ENCODE peak calls at places on chromosomes 3 and 15, in six cellular contexts. S is lung, X is heart left ventricle, U is hepatocyte, M is adrenal gland, I is AG04450. G is an unnamed sample.

GRCh38 chr15:99409097-99409473 is 156.7 kb upstream of the MEF2A start:
- DNase-seq in S (peak), X (peak), U (peak), M (peak), I (no peak), G (no peak)

GRCh38 chr3:10581716-10582115 is 76.3 kb upstream of the ATP2B2 start:
- DNase-seq in S (no peak), X (no peak), U (no peak), M (no peak), I (no peak), G (no peak)

GRCh38 chr15:81000144-81000625 is 538 bp upstream of the TLNRD1 start:
- DNase-seq in S (no peak), X (no peak), U (peak), M (no peak), I (no peak), G (no peak)

GRCh38 chr15:64651573-64652260 is 123.7 kb downstream of the RBPMS2 start:
- DNase-seq in S (no peak), X (no peak), U (peak), M (no peak), I (no peak), G (no peak)

GRCh38 chr3:128432301-128432897 is 34.3 kb downstream of the DNAJB8 start:
- DNase-seq in S (no peak), X (no peak), U (no peak), M (no peak), I (no peak), G (no peak)

GRCh38 chr3:36380171-36381031 is at the start of gene STAC:
- DNase-seq in S (peak), X (peak), U (peak), M (peak), I (no peak), G (no peak)

GRCh38 chr3:63654931-63655330 is 2.5 kb downstream of the SNTN start:
- DNase-seq in S (no peak), X (no peak), U (no peak), M (no peak), I (no peak), G (no peak)

GRCh38 chr3:12201813-12202212 is 43.1 kb upstream of the TIMP4 start:
- DNase-seq in S (no peak), X (no peak), U (no peak), M (no peak), I (no peak), G (no peak)

GRCh38 chr3:161051856-161052255 is 53.3 kb downstream of the B3GALNT1 start:
- DNase-seq in S (no peak), X (no peak), U (no peak), M (no peak), I (no peak), G (no peak)

GRCh38 chr3:192916455-192917257 is 1.0 kb downstream of the MB21D2 start:
- DNase-seq in S (peak), X (peak), U (peak), M (peak), I (no peak), G (no peak)

GRCh38 chr3:192918275-192918588 is 576 bp upstream of the MB21D2 start:
- DNase-seq in S (no peak), X (no peak), U (no peak), M (no peak), I (no peak), G (no peak)

GRCh38 chr3:192917258-192917507 is 473 bp downstream of the MB21D2 start:
- DNase-seq in S (no peak), X (no peak), U (no peak), M (no peak), I (no peak), G (peak)

GRCh38 chr3:192915724-192916123 is 1.9 kb downstream of the MB21D2 start:
- DNase-seq in S (no peak), X (no peak), U (no peak), M (no peak), I (no peak), G (no peak)

GRCh38 chr3:192917508-192918274 is at the start of gene MB21D2:
- DNase-seq in S (peak), X (peak), U (peak), M (peak), I (peak), G (peak)
- TF ChIP-seq CTCF in S (no peak), X (no peak), U (no peak), M (no peak), I (no peak), G (no peak)

GRCh38 chr3:53162672-53163458 is 1.9 kb downstream of the PRKCD start:
- DNase-seq in S (no peak), X (no peak), U (peak), M (peak), I (no peak), G (no peak)

GRCh38 chr3:53166206-53166605 is 5.2 kb downstream of the PRKCD start:
- DNase-seq in S (no peak), X (no peak), U (no peak), M (no peak), I (no peak), G (no peak)

GRCh38 chr3:53163459-53164387 is 2.7 kb downstream of the PRKCD start:
- DNase-seq in S (no peak), X (no peak), U (no peak), M (no peak), I (no peak), G (no peak)

GRCh38 chr3:53166781-53167291 is 5.8 kb downstream of the PRKCD start:
- DNase-seq in S (peak), X (peak), U (no peak), M (peak), I (peak), G (peak)

DNA sequence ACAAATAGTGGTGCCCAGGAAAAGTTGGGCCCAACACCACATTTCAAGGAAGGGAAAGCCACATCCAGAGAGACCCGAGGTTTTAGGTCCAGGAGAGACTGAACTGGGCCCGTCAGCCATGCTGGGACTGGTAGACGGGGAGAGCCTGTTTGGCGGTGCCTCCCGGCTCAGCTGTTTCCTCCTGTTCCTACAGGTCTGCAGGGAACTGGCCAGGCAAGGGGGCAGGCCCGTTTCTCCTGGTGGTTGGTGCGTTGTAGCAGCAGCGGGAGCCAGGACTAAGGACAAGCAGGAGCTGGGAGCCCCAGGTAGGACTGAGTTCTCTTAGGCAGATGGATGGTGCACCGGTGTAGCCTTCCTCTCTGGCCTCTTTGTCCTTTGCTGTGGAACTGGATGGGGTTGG is 3.9 kb downstream of the PRKCD start:
- DNase-seq in S (no peak), X (no peak), U (no peak), M (peak), I (no peak), G (no peak)
- H3K27ac ChIP-seq in S (peak), X (no peak), U (no peak), M (peak), I (no peak), G (peak)

DNA sequence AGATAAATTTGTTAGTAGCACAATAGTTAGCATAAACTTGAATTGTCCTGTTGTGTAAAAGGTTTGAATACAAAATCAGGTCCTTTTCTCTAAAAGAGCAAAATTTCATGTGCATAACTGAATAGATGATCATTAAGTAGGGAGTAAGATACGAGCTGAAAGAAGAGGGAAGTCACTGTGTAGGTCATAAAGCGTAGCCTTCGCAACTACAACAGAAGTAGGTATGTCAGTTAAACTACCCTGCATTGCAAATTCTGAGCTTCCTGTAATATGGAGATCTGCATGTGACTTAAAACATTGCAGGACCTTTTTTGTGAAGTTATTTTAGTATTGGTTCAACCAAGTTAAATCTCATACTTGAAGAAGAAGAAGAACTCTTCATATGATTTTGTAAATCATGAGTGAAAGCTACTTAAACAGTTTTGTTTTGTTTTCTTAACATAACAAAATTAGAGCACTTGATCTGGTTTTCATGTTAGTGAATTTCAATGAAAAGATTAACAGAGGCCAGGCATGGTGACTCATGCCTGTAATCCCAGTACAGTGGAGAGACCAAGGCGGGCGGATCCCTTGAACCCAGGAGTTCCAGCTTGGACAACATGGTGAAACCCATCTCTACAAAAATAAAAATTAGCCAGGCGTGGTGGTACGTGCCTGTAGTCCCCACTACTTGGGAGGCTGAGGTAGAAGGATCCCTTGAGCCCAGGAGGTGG is 26.4 kb downstream of the ARMC8 start:
- DNase-seq in S (no peak), X (no peak), U (no peak), M (no peak), I (no peak), G (peak)
- TF ChIP-seq CTCF in S (no peak), X (no peak), U (no peak), M (no peak), I (no peak), G (no peak)

GRCh38 chr15:101068523-101068960 is 149.4 kb downstream of the LRRK1 start:
- DNase-seq in S (no peak), X (no peak), U (no peak), M (no peak), I (no peak), G (no peak)

GRCh38 chr15:101070502-101071273 is 151.5 kb downstream of the LRRK1 start:
- DNase-seq in S (no peak), X (no peak), U (no peak), M (peak), I (peak), G (no peak)

GRCh38 chr15:101068961-101069734 is 150.0 kb downstream of the LRRK1 start:
- DNase-seq in S (no peak), X (no peak), U (peak), M (no peak), I (no peak), G (no peak)

GRCh38 chr15:101071651-101072050 is 152.5 kb downstream of the LRRK1 start:
- DNase-seq in S (no peak), X (no peak), U (no peak), M (no peak), I (no peak), G (no peak)

GRCh38 chr15:101070024-101070423 is 150.9 kb downstream of the LRRK1 start:
- DNase-seq in S (no peak), X (no peak), U (no peak), M (no peak), I (no peak), G (no peak)
- H3K27ac ChIP-seq in S (peak), X (peak), U (peak), M (peak), I (peak), G (no peak)

DNA sequence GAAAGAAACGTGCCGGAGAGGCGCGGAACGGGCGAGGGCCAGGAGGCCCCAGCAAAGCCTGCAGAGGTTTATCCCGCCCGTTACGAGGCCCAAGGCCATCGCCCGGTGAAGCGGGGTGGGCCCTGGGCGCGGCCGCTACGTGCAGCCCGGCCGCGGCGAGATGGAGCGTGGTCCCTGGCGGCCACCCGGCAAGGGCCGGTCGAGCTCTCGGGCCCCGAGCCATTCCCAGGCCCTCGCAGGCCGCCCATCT is 1.1 kb downstream of the PKM start:
- DNase-seq in S (no peak), X (no peak), U (no peak), M (no peak), I (no peak), G (no peak)
- TF ChIP-seq CTCF in S (no peak), X (no peak), U (no peak), M (no peak), I (no peak), G (no peak)

GRCh38 chr15:57353317-57353804 is 22.9 kb upstream of the CGNL1 start:
- DNase-seq in S (no peak), X (no peak), U (no peak), M (no peak), I (no peak), G (no peak)

GRCh38 chr15:57355259-57355658 is 21.0 kb upstream of the CGNL1 start:
- DNase-seq in S (no peak), X (no peak), U (no peak), M (no peak), I (no peak), G (no peak)

GRCh38 chr15:57352535-57353316 is 23.6 kb upstream of the CGNL1 start:
- DNase-seq in S (no peak), X (no peak), U (no peak), M (no peak), I (no peak), G (no peak)

GRCh38 chr15:57356178-57356577 is 20.1 kb upstream of the CGNL1 start:
- DNase-seq in S (no peak), X (no peak), U (no peak), M (no peak), I (no peak), G (no peak)

DNA sequence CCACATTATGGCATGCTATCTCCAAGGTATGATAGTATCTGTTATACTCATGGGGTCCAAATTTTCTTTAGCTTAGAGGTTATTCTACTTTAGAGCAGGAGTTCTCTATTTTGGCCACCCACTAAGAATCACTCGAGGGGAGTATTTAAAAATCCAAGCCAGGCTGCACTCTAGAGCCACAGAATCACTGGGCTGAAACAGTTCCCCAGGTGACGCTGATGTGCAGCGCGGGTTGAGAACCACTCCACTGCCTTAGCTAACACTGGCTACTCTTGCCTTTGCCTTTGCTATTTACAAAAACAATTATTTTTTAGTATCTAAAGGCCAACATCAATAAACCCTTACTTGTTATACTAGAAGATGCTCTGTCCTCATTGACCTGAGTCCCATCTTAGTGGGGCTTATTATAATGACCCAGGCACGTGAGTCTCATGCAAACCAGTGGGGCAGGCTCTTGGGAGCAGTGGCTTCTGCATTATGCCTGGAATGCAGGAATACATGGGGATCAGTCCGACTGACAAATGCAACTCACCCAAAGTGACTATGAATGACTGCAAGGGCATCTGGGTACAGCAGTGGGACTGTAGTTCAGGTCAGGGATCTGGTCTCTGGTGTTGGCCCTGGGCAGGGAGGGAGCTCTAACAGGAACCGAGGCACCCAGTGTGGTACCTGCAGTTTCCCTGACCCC is 21.7 kb upstream of the CGNL1 start:
- DNase-seq in S (no peak), X (no peak), U (no peak), M (no peak), I (no peak), G (no peak)
- H3K27ac ChIP-seq in S (no peak), X (no peak), U (no peak), M (no peak), I (no peak), G (no peak)

GRCh38 chr3:71057526-71057894 is 526.0 kb downstream of the FOXP1 start:
- DNase-seq in S (no peak), X (no peak), U (no peak), M (no peak), I (no peak), G (no peak)
- TF ChIP-seq CTCF in S (no peak), X (no peak), U (no peak), M (no peak), I (no peak), G (no peak)

DNA sequence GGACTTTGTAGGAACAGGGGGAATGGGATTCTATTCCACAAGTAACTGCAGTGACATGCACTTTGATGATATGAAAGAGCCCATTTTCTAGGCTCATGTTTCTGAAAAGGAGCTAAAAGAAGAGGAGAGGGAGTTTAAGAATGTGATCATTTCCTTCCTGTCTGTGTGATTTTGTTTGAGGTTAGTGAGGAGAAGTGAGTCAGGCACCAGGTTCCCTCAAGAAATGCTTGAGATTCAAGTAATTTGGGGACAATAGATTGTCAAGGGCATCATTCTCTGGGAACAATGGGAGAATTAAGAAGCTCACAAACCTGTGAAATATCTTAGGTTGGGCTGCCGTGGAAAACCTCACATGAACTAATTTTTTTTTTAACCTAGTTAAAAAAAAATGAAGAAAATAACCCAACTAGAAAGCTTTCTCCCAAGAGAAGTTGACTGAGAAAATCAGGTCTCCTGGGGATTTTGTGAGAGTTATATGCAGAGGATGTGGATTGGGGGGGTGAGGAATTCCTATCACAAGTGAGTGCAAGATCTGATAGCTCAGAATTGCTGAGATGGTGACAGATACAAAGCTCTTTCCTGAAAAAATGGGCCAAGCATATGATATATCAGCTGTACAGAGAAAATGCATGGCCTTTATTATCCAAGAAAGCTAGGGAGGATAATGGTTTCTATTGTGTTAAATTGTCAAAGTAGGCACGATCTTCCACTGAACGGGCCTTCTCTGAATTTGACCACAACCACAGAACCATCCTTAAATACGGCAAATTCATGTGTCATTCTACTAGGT is 203.3 kb downstream of the FEZF2 start:
- DNase-seq in S (no peak), X (no peak), U (no peak), M (no peak), I (no peak), G (no peak)
- H3K27ac ChIP-seq in S (no peak), X (no peak), U (no peak), M (no peak), I (no peak), G (no peak)

G was measured in HL-60.